ENCODE peak calls at places on chromosome 18, in seven cellular contexts. O, U, N, L, B, D and M are unnamed samples.

GRCh38 chr18:48940854-48941531 is 9.8 kb downstream of the SMAD7 start:
- DNase-seq in O (peak; percentile 79), U (peak; percentile 81), N (no peak), L (no peak), B (peak; percentile 66), D (no peak), M (no peak)

GRCh38 chr18:76821356-76821874 is 942 bp upstream of the ZNF236 start:
- DNase-seq in O (no peak), U (peak; percentile 16), N (no peak), L (no peak), B (no peak), D (no peak), M (no peak)

GRCh38 chr18:38010971-38011370 is 445.4 kb upstream of the CELF4 start:
- DNase-seq in O (no peak), U (no peak), N (no peak), L (no peak), B (no peak), D (no peak), M (no peak)

GRCh38 chr18:22691988-22692710 is 241.0 kb upstream of the RBBP8 start:
- DNase-seq in O (no peak), U (no peak), N (peak; percentile 98), L (no peak), B (no peak), D (no peak), M (no peak)

GRCh38 chr18:34592961-34593382 is 117.1 kb upstream of the DTNA start:
- DNase-seq in O (no peak), U (no peak), N (peak; percentile 73), L (no peak), B (no peak), D (no peak), M (no peak)

GRCh38 chr18:23380817-23381216 is 72.3 kb upstream of the RIOK3 start:
- DNase-seq in O (no peak), U (no peak), N (peak; percentile 71), L (no peak), B (no peak), D (no peak), M (no peak)

GRCh38 chr18:50967714-50968661 is at the start of gene ELAC1:
- DNase-seq in O (peak; percentile 55), U (peak; percentile 63), N (peak; percentile 78), L (peak; percentile 47), B (peak; percentile 89), D (peak; percentile 50), M (peak; percentile 82)

GRCh38 chr18:65725421-65726050 is 25.3 kb upstream of the CDH7 start:
- DNase-seq in O (no peak), U (no peak), N (no peak), L (no peak), B (no peak), D (peak; percentile 36), M (no peak)

GRCh38 chr18:54647176-54647575 is 56.1 kb downstream of the DYNAP start:
- DNase-seq in O (no peak), U (peak; percentile 27), N (peak; percentile 12), L (peak; percentile 31), B (no peak), D (no peak), M (no peak)

GRCh38 chr18:26429535-26429934 is 118.8 kb downstream of the KCTD1 start:
- DNase-seq in O (no peak), U (no peak), N (peak; percentile 73), L (peak; percentile 36), B (no peak), D (no peak), M (no peak)

GRCh38 chr18:77765468-77765867 is 515.8 kb downstream of the GALR1 start:
- DNase-seq in O (no peak), U (peak; percentile 49), N (no peak), L (peak; percentile 35), B (no peak), D (no peak), M (peak; percentile 30)

GRCh38 chr18:5510109-5510846 is 33.5 kb downstream of the EPB41L3 start:
- DNase-seq in O (no peak), U (no peak), N (no peak), L (no peak), B (no peak), D (no peak), M (no peak)

GRCh38 chr18:21820035-21820810 is 79.6 kb downstream of the MIB1 start:
- DNase-seq in O (no peak), U (no peak), N (peak; percentile 52), L (peak; percentile 43), B (no peak), D (no peak), M (peak; percentile 18)

GRCh38 chr18:62017618-62018017 is 124.8 kb upstream of the RNF152 start:
- DNase-seq in O (no peak), U (no peak), N (no peak), L (no peak), B (no peak), D (no peak), M (no peak)

GRCh38 chr18:923144-923543 is 18.5 kb downstream of the ADCYAP1 start:
- DNase-seq in O (no peak), U (no peak), N (no peak), L (no peak), B (no peak), D (no peak), M (no peak)

GRCh38 chr18:44518091-44518490 is 162.6 kb upstream of the SETBP1 start:
- DNase-seq in O (no peak), U (no peak), N (peak; percentile 43), L (no peak), B (no peak), D (no peak), M (no peak)

GRCh38 chr18:75167759-75168211 is 41.2 kb downstream of the PTGR3 start:
- DNase-seq in O (no peak), U (no peak), N (no peak), L (no peak), B (no peak), D (no peak), M (no peak)

GRCh38 chr18:21741511-21742322 is 1.1 kb downstream of the MIB1 start:
- DNase-seq in O (peak; percentile 22), U (peak; percentile 31), N (peak; percentile 24), L (peak; percentile 23), B (peak; percentile 35), D (no peak), M (peak; percentile 34)

GRCh38 chr18:48774941-48775340 is 175.8 kb downstream of the SMAD7 start:
- DNase-seq in O (no peak), U (no peak), N (no peak), L (no peak), B (no peak), D (no peak), M (no peak)

GRCh38 chr18:79912994-79913831 is 38.2 kb downstream of the SLC66A2 start:
- DNase-seq in O (no peak), U (no peak), N (no peak), L (no peak), B (no peak), D (no peak), M (no peak)

GRCh38 chr18:8513249-8513648 is 96.0 kb upstream of the RAB12 start:
- DNase-seq in O (no peak), U (no peak), N (no peak), L (no peak), B (no peak), D (no peak), M (no peak)

GRCh38 chr18:1914489-1914888 is 656.8 kb downstream of the METTL4 start:
- DNase-seq in O (no peak), U (no peak), N (peak; percentile 18), L (no peak), B (no peak), D (no peak), M (no peak)

GRCh38 chr18:33746261-33746660 is 168.2 kb downstream of the ASXL3 start:
- DNase-seq in O (no peak), U (no peak), N (no peak), L (no peak), B (no peak), D (no peak), M (no peak)

GRCh38 chr18:10421859-10422258 is 32.6 kb upstream of the APCDD1 start:
- DNase-seq in O (no peak), U (no peak), N (peak; percentile 62), L (no peak), B (no peak), D (no peak), M (no peak)

GRCh38 chr18:11689031-11689971 is at the start of gene GNAL:
- DNase-seq in O (peak; percentile 2), U (peak; percentile 70), N (peak; percentile 85), L (peak; percentile 68), B (peak; percentile 68), D (no peak), M (peak; percentile 64)

GRCh38 chr18:58201728-58202405 is 157.8 kb downstream of the NEDD4L start:
- DNase-seq in O (no peak), U (no peak), N (no peak), L (no peak), B (no peak), D (no peak), M (no peak)

GRCh38 chr18:25464211-25464610 is 112.2 kb upstream of the ZNF521 start:
- DNase-seq in O (no peak), U (no peak), N (no peak), L (no peak), B (no peak), D (no peak), M (no peak)

GRCh38 chr18:58955738-58956137 is 91.1 kb downstream of the ZNF532 start:
- DNase-seq in O (no peak), U (no peak), N (peak; percentile 68), L (no peak), B (no peak), D (no peak), M (no peak)

GRCh38 chr18:9827856-9828793 is 57.6 kb upstream of the TXNDC2 start:
- DNase-seq in O (no peak), U (peak; percentile 23), N (peak; percentile 99), L (peak; percentile 91), B (no peak), D (no peak), M (no peak)

GRCh38 chr18:7366597-7366996 is 135.7 kb downstream of the LRRC30 start:
- DNase-seq in O (no peak), U (no peak), N (no peak), L (no peak), B (no peak), D (no peak), M (no peak)

GRCh38 chr18:887716-888115 is 17.0 kb upstream of the ADCYAP1 start:
- DNase-seq in O (no peak), U (no peak), N (no peak), L (no peak), B (no peak), D (peak; percentile 6), M (no peak)

GRCh38 chr18:12857215-12857924 is 26.7 kb downstream of the PTPN2 start:
- DNase-seq in O (no peak), U (peak; percentile 74), N (no peak), L (no peak), B (peak; percentile 24), D (no peak), M (no peak)

GRCh38 chr18:25067291-25068050 is 284.5 kb downstream of the ZNF521 start:
- DNase-seq in O (no peak), U (no peak), N (peak; percentile 67), L (no peak), B (no peak), D (no peak), M (no peak)

GRCh38 chr18:8947576-8947975 is 154.9 kb upstream of the NDUFV2 start:
- DNase-seq in O (no peak), U (no peak), N (no peak), L (no peak), B (no peak), D (peak; percentile 84), M (no peak)

GRCh38 chr18:34322365-34323289 is 97.9 kb upstream of the NOL4 start:
- DNase-seq in O (no peak), U (peak; percentile 29), N (peak; percentile 52), L (peak; percentile 55), B (peak; percentile 65), D (peak; percentile 25), M (peak; percentile 11)

GRCh38 chr18:44079602-44080001 is 601.1 kb upstream of the SETBP1 start:
- DNase-seq in O (no peak), U (no peak), N (peak; percentile 92), L (no peak), B (no peak), D (no peak), M (no peak)

GRCh38 chr18:45249306-45249705 is 366.0 kb upstream of the SLC14A2 start:
- DNase-seq in O (no peak), U (no peak), N (peak; percentile 84), L (no peak), B (no peak), D (no peak), M (no peak)

GRCh38 chr18:12403601-12404506 is 3.9 kb upstream of the PRELID3A start:
- DNase-seq in O (no peak), U (no peak), N (peak; percentile 92), L (peak; percentile 41), B (no peak), D (no peak), M (no peak)